ENCODE peak calls at places on chromosomes 12 and 14, in nine cellular contexts. One of them, this sample, is unnamed. For H3K4me1, the result is how much of the 10 kb centered on the place peaks cover.

GRCh38 chr14:96567289-96567899 is 65.2 kb downstream of the PAPOLA start:
- DNase-seq in stomach: no peak
- DNase-seq in MM.1S: no peak
- DNase-seq in IMR-90: peak
- DNase-seq in PC-3: peak
- DNase-seq in cardiac muscle cell: peak
- DNase-seq in GM23338: peak
- DNase-seq in adrenal gland: no peak
- DNase-seq in HepG2: peak
- DNase-seq in this sample: no peak

GRCh38 chr12:7042847-7043246 is 17.7 kb upstream of the C1S start:
- DNase-seq in stomach: no peak
- DNase-seq in HepG2: peak
- DNase-seq in adrenal gland: no peak
- DNase-seq in cardiac muscle cell: peak
- DNase-seq in MM.1S: no peak
- DNase-seq in IMR-90: peak
- DNase-seq in PC-3: peak
- DNase-seq in GM23338: peak
- DNase-seq in this sample: no peak

GRCh38 chr12:59182660-59183455 is 262.6 kb upstream of the LRIG3 start:
- DNase-seq in IMR-90: peak
- DNase-seq in adrenal gland: no peak
- DNase-seq in GM23338: no peak
- DNase-seq in PC-3: peak
- DNase-seq in HepG2: no peak
- DNase-seq in MM.1S: no peak
- DNase-seq in stomach: no peak
- DNase-seq in cardiac muscle cell: no peak
- DNase-seq in this sample: no peak

GRCh38 chr12:104610513-104611235 is 153.9 kb downstream of the CHST11 start:
- DNase-seq in PC-3: no peak
- DNase-seq in GM23338: no peak
- DNase-seq in HepG2: no peak
- DNase-seq in stomach: no peak
- DNase-seq in IMR-90: no peak
- DNase-seq in cardiac muscle cell: no peak
- DNase-seq in adrenal gland: no peak
- DNase-seq in MM.1S: no peak
- DNase-seq in this sample: no peak

GRCh38 chr12:47156167-47156736 is 76.5 kb upstream of the AMIGO2 start:
- DNase-seq in IMR-90: peak
- DNase-seq in HepG2: no peak
- DNase-seq in cardiac muscle cell: peak
- DNase-seq in adrenal gland: peak
- DNase-seq in GM23338: no peak
- DNase-seq in stomach: no peak
- DNase-seq in PC-3: no peak
- DNase-seq in MM.1S: no peak
- DNase-seq in this sample: no peak

GRCh38 chr14:70821916-70822705 is 12.8 kb upstream of the MAP3K9 start:
- DNase-seq in cardiac muscle cell: peak
- DNase-seq in IMR-90: peak
- DNase-seq in PC-3: peak
- DNase-seq in adrenal gland: peak
- DNase-seq in GM23338: peak
- DNase-seq in HepG2: no peak
- DNase-seq in stomach: peak
- DNase-seq in MM.1S: peak
- DNase-seq in this sample: no peak

GRCh38 chr12:6754406-6754805 is 1.5 kb upstream of the MLF2 start:
- DNase-seq in cardiac muscle cell: no peak
- DNase-seq in IMR-90: no peak
- DNase-seq in PC-3: no peak
- DNase-seq in stomach: no peak
- DNase-seq in GM23338: no peak
- DNase-seq in adrenal gland: no peak
- DNase-seq in HepG2: no peak
- DNase-seq in MM.1S: no peak
- DNase-seq in this sample: no peak

GRCh38 chr12:49809369-49810158 is 18.6 kb downstream of the NCKAP5L start:
- DNase-seq in cardiac muscle cell: no peak
- DNase-seq in HepG2: no peak
- DNase-seq in MM.1S: no peak
- DNase-seq in GM23338: peak
- DNase-seq in adrenal gland: no peak
- DNase-seq in IMR-90: no peak
- DNase-seq in stomach: no peak
- DNase-seq in PC-3: no peak
- DNase-seq in this sample: no peak

GRCh38 chr14:78228702-78229327 is 58.6 kb downstream of the NRXN3 start:
- DNase-seq in adrenal gland: no peak
- DNase-seq in IMR-90: no peak
- DNase-seq in GM23338: no peak
- DNase-seq in MM.1S: no peak
- DNase-seq in HepG2: no peak
- DNase-seq in PC-3: no peak
- DNase-seq in stomach: no peak
- DNase-seq in cardiac muscle cell: no peak
- DNase-seq in this sample: no peak

GRCh38 chr12:112308652-112309051 is 73.6 kb downstream of the HECTD4 start:
- DNase-seq in GM23338: no peak
- DNase-seq in MM.1S: no peak
- DNase-seq in IMR-90: peak
- DNase-seq in cardiac muscle cell: no peak
- DNase-seq in stomach: no peak
- DNase-seq in adrenal gland: no peak
- DNase-seq in PC-3: no peak
- DNase-seq in HepG2: no peak
- DNase-seq in this sample: no peak

GRCh38 chr12:34344851-34345522 is 322.7 kb downstream of the ALG10 start:
- DNase-seq in cardiac muscle cell: no peak
- DNase-seq in PC-3: no peak
- DNase-seq in GM23338: no peak
- DNase-seq in MM.1S: no peak
- DNase-seq in adrenal gland: no peak
- DNase-seq in stomach: no peak
- DNase-seq in HepG2: no peak
- DNase-seq in IMR-90: no peak
- DNase-seq in this sample: no peak

GRCh38 chr12:67939611-67940010 is 49.6 kb upstream of the IFNG-AS1 start:
- DNase-seq in HepG2: no peak
- DNase-seq in PC-3: no peak
- DNase-seq in IMR-90: no peak
- DNase-seq in GM23338: no peak
- DNase-seq in cardiac muscle cell: no peak
- DNase-seq in adrenal gland: no peak
- DNase-seq in stomach: no peak
- DNase-seq in MM.1S: no peak
- DNase-seq in this sample: no peak

GRCh38 chr12:67940780-67941243 is 48.4 kb upstream of the IFNG-AS1 start:
- DNase-seq in GM23338: no peak
- DNase-seq in PC-3: peak
- DNase-seq in MM.1S: no peak
- DNase-seq in adrenal gland: no peak
- DNase-seq in cardiac muscle cell: peak
- DNase-seq in stomach: peak
- DNase-seq in IMR-90: peak
- DNase-seq in HepG2: peak
- DNase-seq in this sample: no peak

GRCh38 chr12:67942704-67943103 is 46.5 kb upstream of the IFNG-AS1 start:
- DNase-seq in IMR-90: no peak
- DNase-seq in PC-3: no peak
- DNase-seq in MM.1S: no peak
- DNase-seq in stomach: no peak
- DNase-seq in cardiac muscle cell: no peak
- DNase-seq in adrenal gland: no peak
- DNase-seq in HepG2: no peak
- DNase-seq in GM23338: no peak
- DNase-seq in this sample: no peak

GRCh38 chr12:67944093-67944492 is 45.2 kb upstream of the IFNG-AS1 start:
- DNase-seq in GM23338: no peak
- DNase-seq in stomach: no peak
- DNase-seq in IMR-90: no peak
- DNase-seq in MM.1S: no peak
- DNase-seq in PC-3: no peak
- DNase-seq in adrenal gland: no peak
- DNase-seq in HepG2: no peak
- DNase-seq in cardiac muscle cell: no peak
- DNase-seq in this sample: no peak

DNA sequence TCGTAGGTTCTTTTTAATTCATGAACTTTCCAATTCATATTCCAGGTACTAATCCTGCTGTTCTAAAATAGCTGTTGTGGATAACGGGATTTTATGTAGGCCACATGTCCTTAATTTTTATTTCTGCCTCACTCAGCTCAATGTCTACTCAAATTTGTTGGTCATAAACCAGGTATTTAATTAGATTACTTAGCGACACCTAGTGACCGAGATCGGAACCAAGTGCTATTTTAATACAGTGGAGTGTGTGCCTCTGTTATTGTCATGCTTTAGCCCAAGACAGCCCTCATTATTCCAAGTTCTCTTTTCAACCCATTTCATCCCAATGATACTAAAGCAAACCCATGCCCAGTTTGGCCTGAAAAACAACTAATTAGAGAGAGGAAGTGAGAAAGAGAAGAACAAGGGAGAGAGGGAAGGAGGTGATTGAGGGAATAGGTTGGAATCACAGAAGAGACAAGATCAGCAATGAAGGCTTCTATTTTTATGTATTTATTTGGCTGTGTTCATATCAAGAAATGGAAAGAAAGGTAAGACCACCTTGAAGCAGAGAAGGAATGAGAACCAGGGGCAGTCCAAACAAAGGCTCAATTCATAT is 45.9 kb upstream of the IFNG-AS1 start:
- DNase-seq in IMR-90: peak
- DNase-seq in stomach: peak
- DNase-seq in GM23338: peak
- DNase-seq in HepG2: peak
- DNase-seq in MM.1S: peak
- DNase-seq in cardiac muscle cell: peak
- DNase-seq in PC-3: peak
- DNase-seq in adrenal gland: peak
- DNase-seq in this sample: no peak
- TF ChIP-seq CTCF in IMR-90: peak
- TF ChIP-seq CTCF in stomach: peak
- TF ChIP-seq CTCF in GM23338: peak
- TF ChIP-seq CTCF in HepG2: peak
- TF ChIP-seq CTCF in MM.1S: peak
- TF ChIP-seq CTCF in cardiac muscle cell: peak
- TF ChIP-seq CTCF in PC-3: peak
- TF ChIP-seq CTCF in adrenal gland: peak
- TF ChIP-seq CTCF in this sample: peak

GRCh38 chr14:73785834-73786631 is 65.6 kb upstream of the PTGR2 start:
- DNase-seq in HepG2: peak
- DNase-seq in GM23338: peak
- DNase-seq in adrenal gland: peak
- DNase-seq in IMR-90: peak
- DNase-seq in cardiac muscle cell: peak
- DNase-seq in PC-3: peak
- DNase-seq in stomach: peak
- DNase-seq in MM.1S: no peak
- DNase-seq in this sample: peak
- H3K4me1 ChIP-seq in HepG2: half or more
- H3K4me1 ChIP-seq in GM23338: under half
- H3K4me1 ChIP-seq in adrenal gland: half or more
- H3K4me1 ChIP-seq in IMR-90: under half
- H3K4me1 ChIP-seq in cardiac muscle cell: under half
- H3K4me1 ChIP-seq in PC-3: half or more
- H3K4me1 ChIP-seq in stomach: half or more
- H3K4me1 ChIP-seq in MM.1S: under half
- H3K4me1 ChIP-seq in this sample: half or more

DNA sequence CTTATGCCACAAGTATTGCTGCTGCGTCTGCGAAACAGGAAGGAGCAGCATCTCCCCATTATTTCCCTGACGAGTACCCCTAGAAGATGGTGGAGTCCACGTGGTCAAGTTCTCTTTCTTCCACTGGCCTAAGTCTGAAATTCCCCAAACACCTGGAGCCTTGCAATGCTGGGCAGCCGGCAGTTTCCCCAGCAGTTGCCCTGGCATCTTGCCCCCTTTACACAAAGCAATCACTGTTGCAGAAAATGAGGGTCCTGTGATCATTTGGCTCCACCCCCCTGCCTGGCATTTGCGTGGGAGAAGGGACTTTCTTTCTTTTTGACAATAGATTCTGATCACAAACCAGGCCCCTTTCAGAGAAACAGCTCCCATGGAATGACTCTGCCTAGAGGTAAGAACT is 57.0 kb downstream of the FOS start:
- DNase-seq in adrenal gland: no peak
- DNase-seq in IMR-90: no peak
- DNase-seq in stomach: no peak
- DNase-seq in HepG2: no peak
- DNase-seq in GM23338: no peak
- DNase-seq in cardiac muscle cell: no peak
- DNase-seq in PC-3: no peak
- DNase-seq in MM.1S: no peak
- DNase-seq in this sample: no peak
- TF ChIP-seq CTCF in adrenal gland: no peak
- TF ChIP-seq CTCF in IMR-90: no peak
- TF ChIP-seq CTCF in stomach: no peak
- TF ChIP-seq CTCF in HepG2: no peak
- TF ChIP-seq CTCF in GM23338: no peak
- TF ChIP-seq CTCF in cardiac muscle cell: no peak
- TF ChIP-seq CTCF in PC-3: no peak
- TF ChIP-seq CTCF in MM.1S: no peak
- TF ChIP-seq CTCF in this sample: no peak

GRCh38 chr12:132496710-132497109 is 6.8 kb downstream of the FBRSL1 start:
- DNase-seq in HepG2: no peak
- DNase-seq in GM23338: no peak
- DNase-seq in PC-3: no peak
- DNase-seq in IMR-90: no peak
- DNase-seq in stomach: no peak
- DNase-seq in MM.1S: no peak
- DNase-seq in cardiac muscle cell: no peak
- DNase-seq in adrenal gland: no peak
- DNase-seq in this sample: no peak

GRCh38 chr12:132495629-132496207 is 5.8 kb downstream of the FBRSL1 start:
- DNase-seq in PC-3: no peak
- DNase-seq in adrenal gland: peak
- DNase-seq in HepG2: no peak
- DNase-seq in MM.1S: no peak
- DNase-seq in stomach: no peak
- DNase-seq in IMR-90: no peak
- DNase-seq in GM23338: no peak
- DNase-seq in cardiac muscle cell: no peak
- DNase-seq in this sample: no peak

GRCh38 chr12:132496270-132496669 is 6.3 kb downstream of the FBRSL1 start:
- DNase-seq in stomach: no peak
- DNase-seq in PC-3: no peak
- DNase-seq in GM23338: no peak
- DNase-seq in HepG2: no peak
- DNase-seq in adrenal gland: no peak
- DNase-seq in cardiac muscle cell: no peak
- DNase-seq in MM.1S: no peak
- DNase-seq in IMR-90: no peak
- DNase-seq in this sample: no peak

GRCh38 chr12:132498931-132499330 is 9.0 kb downstream of the FBRSL1 start:
- DNase-seq in HepG2: no peak
- DNase-seq in stomach: no peak
- DNase-seq in GM23338: no peak
- DNase-seq in MM.1S: no peak
- DNase-seq in adrenal gland: no peak
- DNase-seq in cardiac muscle cell: no peak
- DNase-seq in PC-3: no peak
- DNase-seq in IMR-90: no peak
- DNase-seq in this sample: no peak

GRCh38 chr12:132497514-132498405 is 7.8 kb downstream of the FBRSL1 start:
- DNase-seq in adrenal gland: no peak
- DNase-seq in HepG2: no peak
- DNase-seq in stomach: no peak
- DNase-seq in MM.1S: no peak
- DNase-seq in PC-3: no peak
- DNase-seq in cardiac muscle cell: no peak
- DNase-seq in GM23338: no peak
- DNase-seq in IMR-90: no peak
- DNase-seq in this sample: no peak
- H3K4me1 ChIP-seq in adrenal gland: half or more
- H3K4me1 ChIP-seq in HepG2: half or more
- H3K4me1 ChIP-seq in stomach: half or more
- H3K4me1 ChIP-seq in MM.1S: under half
- H3K4me1 ChIP-seq in PC-3: under half
- H3K4me1 ChIP-seq in cardiac muscle cell: under half
- H3K4me1 ChIP-seq in GM23338: under half
- H3K4me1 ChIP-seq in IMR-90: under half
- H3K4me1 ChIP-seq in this sample: half or more

This sample was measured in esophagus muscularis mucosa.